ENCODE peak calls at places on chromosomes 4 and X, in seven cellular contexts. A, P, W, Y, O, S and E are unnamed samples.

GRCh38 chr4:125736057-125736456 is 421.3 kb downstream of the FAT4 start:
- DNase-seq in A (no peak), O (no peak), S (no peak), P (no peak), Y (no peak), W (peak; percentile 61), E (no peak)

GRCh38 chr4:186684889-186685309 is 38.8 kb downstream of the FAT1 start:
- DNase-seq in S (no peak), P (no peak), Y (no peak), O (no peak), A (no peak), W (no peak), E (no peak)

GRCh38 chrX:11944486-11944885 is 186.4 kb downstream of the MSL3 start:
- DNase-seq in S (no peak), O (peak; percentile 28), A (no peak), Y (peak; percentile 3), W (peak; percentile 9), P (no peak), E (peak; percentile 3)

GRCh38 chrX:137926090-137926489 is 360.2 kb downstream of the ZIC3 start:
- DNase-seq in O (peak; percentile 36), W (no peak), P (no peak), S (no peak), A (no peak), Y (peak; percentile 5), E (no peak)

GRCh38 chrX:140091276-140091886 is 126.1 kb upstream of the CXorf66 start:
- DNase-seq in A (peak; percentile 3), W (no peak), Y (no peak), S (no peak), O (peak; percentile 60), P (no peak), E (no peak)

GRCh38 chrX:120749141-120749846 is 119.4 kb upstream of the C1GALT1C1 start:
- DNase-seq in P (no peak), A (no peak), O (no peak), S (no peak), W (no peak), Y (peak; percentile 87), E (no peak)

GRCh38 chr4:112708772-112709171 is 71.8 kb downstream of the LARP7 start:
- DNase-seq in A (no peak), Y (no peak), S (no peak), O (no peak), P (no peak), W (no peak), E (no peak)

GRCh38 chr4:1205641-1206298 is 33.4 kb upstream of the SPON2 start:
- DNase-seq in A (no peak), S (no peak), P (no peak), Y (no peak), O (no peak), W (no peak), E (no peak)

GRCh38 chr4:128574706-128575105 is 234.8 kb upstream of the JADE1 start:
- DNase-seq in W (peak; percentile 71), S (peak; percentile 38), O (peak; percentile 28), Y (peak; percentile 74), A (peak; percentile 25), P (peak; percentile 34), E (peak; percentile 12)

GRCh38 chr4:109419679-109420078 is 13.9 kb upstream of the SEC24B start:
- DNase-seq in O (no peak), W (no peak), Y (no peak), A (no peak), S (no peak), P (no peak), E (no peak)

GRCh38 chr4:79241846-79242245 is 84.0 kb downstream of the NAA11 start:
- DNase-seq in S (no peak), P (peak; percentile 4), W (peak; percentile 12), Y (no peak), O (no peak), A (no peak), E (no peak)

GRCh38 chrX:139204903-139205667 is 325.5 kb upstream of the F9 start:
- DNase-seq in S (no peak), P (no peak), A (no peak), Y (no peak), O (peak; percentile 76), W (no peak), E (no peak)

GRCh38 chr4:120659626-120660170 is 262.8 kb downstream of the PRDM5 start:
- DNase-seq in O (no peak), W (peak; percentile 13), Y (no peak), P (no peak), A (no peak), S (no peak), E (no peak)

GRCh38 chr4:183443609-183444148 is 757 bp upstream of the CDKN2AIP start:
- DNase-seq in A (peak; percentile 25), S (peak; percentile 29), P (no peak), O (no peak), W (no peak), Y (no peak), E (no peak)

GRCh38 chrX:57251965-57252364 is 34.5 kb upstream of the FAAH2 start:
- DNase-seq in S (no peak), O (no peak), Y (no peak), A (no peak), P (no peak), W (no peak), E (no peak)

GRCh38 chr4:76850010-76850441 is 47.9 kb downstream of the SOWAHB start:
- DNase-seq in A (no peak), S (no peak), P (peak; percentile 75), Y (no peak), O (no peak), W (peak; percentile 70), E (no peak)

GRCh38 chr4:90069151-90069550 is 58.0 kb upstream of the CCSER1 start:
- DNase-seq in W (no peak), S (no peak), Y (no peak), P (no peak), A (no peak), O (no peak), E (no peak)

GRCh38 chr4:152075253-152075928 is 314.6 kb upstream of the GATB start:
- DNase-seq in Y (no peak), W (no peak), O (no peak), A (no peak), S (no peak), P (no peak), E (no peak)

GRCh38 chrX:16587776-16588175 is 62.2 kb upstream of the S100G start:
- DNase-seq in O (no peak), P (no peak), S (no peak), Y (no peak), A (no peak), W (no peak), E (no peak)

GRCh38 chrX:141375011-141375730 is 132.9 kb upstream of the SPANXC start:
- DNase-seq in S (no peak), W (peak; percentile 1), A (no peak), Y (no peak), O (no peak), P (no peak), E (no peak)

GRCh38 chr4:78616046-78616498 is 64.5 kb downstream of the ANXA3 start:
- DNase-seq in S (no peak), W (no peak), O (no peak), Y (no peak), A (no peak), P (peak; percentile 68), E (no peak)

GRCh38 chr4:181528570-181529184 is 714.5 kb upstream of the TENM3 start:
- DNase-seq in P (peak; percentile 19), A (no peak), O (peak; percentile 37), Y (peak; percentile 60), S (no peak), W (peak; percentile 58), E (peak; percentile 5)

GRCh38 chr4:152106113-152106763 is 345.4 kb upstream of the GATB start:
- DNase-seq in O (no peak), W (peak; percentile 80), P (peak; percentile 78), A (no peak), S (no peak), Y (no peak), E (no peak)

GRCh38 chr4:22485751-22486150 is 30.1 kb downstream of the ADGRA3 start:
- DNase-seq in P (no peak), O (no peak), S (no peak), A (no peak), W (peak; percentile 53), Y (no peak), E (no peak)

GRCh38 chr4:113316879-113317278 is 267.4 kb downstream of the ANK2 start:
- DNase-seq in S (no peak), P (no peak), W (no peak), A (no peak), O (no peak), Y (peak; percentile 53), E (no peak)

GRCh38 chr4:75327804-75328512 is 186.2 kb downstream of the RCHY1 start:
- DNase-seq in O (no peak), W (no peak), S (no peak), Y (no peak), P (no peak), A (no peak), E (no peak)

GRCh38 chr4:69881173-69881773 is 21.3 kb upstream of the SULT1E1 start:
- DNase-seq in S (no peak), O (peak; percentile 2), Y (peak; percentile 33), P (no peak), W (peak; percentile 54), A (no peak), E (no peak)